ENCODE peak calls at places on chromosomes 6 and 20, in five cellular contexts. F is SJSA1; V is right cardiac atrium; H is naive thymus-derived CD4-positive, alpha-beta T cell; P is upper lobe of left lung. D is an unnamed sample. For H3K9me3, the result is how much of the 10 kb centered on the place peaks cover.

GRCh38 chr6:166266336-166266735 is 41.9 kb downstream of the PRR18 start:
- DNase-seq in F (no peak), V (no peak), H (no peak), P (no peak), D (no peak)

GRCh38 chr20:50729925-50730764 is 1.2 kb upstream of the PARD6B start:
- DNase-seq in F (no peak), V (no peak), H (no peak), P (no peak), D (no peak)

GRCh38 chr20:45308078-45308778 is at the start of gene MATN4:
- DNase-seq in F (no peak), V (peak), H (no peak), P (peak), D (no peak)

GRCh38 chr20:1674361-1674760 is 16.8 kb upstream of the SIRPG start:
- DNase-seq in F (no peak), V (no peak), H (peak), P (no peak), D (no peak)

GRCh38 chr6:166259296-166259977 is 48.8 kb downstream of the PRR18 start:
- DNase-seq in F (no peak), V (no peak), H (no peak), P (peak), D (no peak)

GRCh38 chr20:13772529-13772928 is 12.2 kb downstream of the ESF1 start:
- DNase-seq in F (no peak), V (no peak), H (no peak), P (no peak), D (no peak)

GRCh38 chr6:154848580-154848979 is 115.4 kb downstream of the SCAF8 start:
- DNase-seq in F (no peak), V (no peak), H (no peak), P (no peak), D (no peak)

GRCh38 chr20:2874456-2874855 is 1.2 kb downstream of the PTPRA start:
- DNase-seq in F (no peak), V (no peak), H (no peak), P (no peak), D (no peak)

GRCh38 chr6:159691133-159691962 is 1.7 kb downstream of the SOD2 start:
- DNase-seq in F (no peak), V (no peak), H (peak), P (no peak), D (no peak)

GRCh38 chr6:22471369-22471690 is 98.0 kb upstream of the HDGFL1 start:
- DNase-seq in F (no peak), V (no peak), H (no peak), P (no peak), D (no peak)

GRCh38 chr6:22470454-22471368 is 98.7 kb upstream of the HDGFL1 start:
- DNase-seq in F (peak), V (peak), H (no peak), P (peak), D (no peak)

GRCh38 chr6:22471746-22472145 is 97.6 kb upstream of the HDGFL1 start:
- DNase-seq in F (no peak), V (no peak), H (no peak), P (no peak), D (no peak)

GRCh38 chr6:22476811-22477210 is 92.6 kb upstream of the HDGFL1 start:
- DNase-seq in F (no peak), V (no peak), H (no peak), P (no peak), D (no peak)

DNA sequence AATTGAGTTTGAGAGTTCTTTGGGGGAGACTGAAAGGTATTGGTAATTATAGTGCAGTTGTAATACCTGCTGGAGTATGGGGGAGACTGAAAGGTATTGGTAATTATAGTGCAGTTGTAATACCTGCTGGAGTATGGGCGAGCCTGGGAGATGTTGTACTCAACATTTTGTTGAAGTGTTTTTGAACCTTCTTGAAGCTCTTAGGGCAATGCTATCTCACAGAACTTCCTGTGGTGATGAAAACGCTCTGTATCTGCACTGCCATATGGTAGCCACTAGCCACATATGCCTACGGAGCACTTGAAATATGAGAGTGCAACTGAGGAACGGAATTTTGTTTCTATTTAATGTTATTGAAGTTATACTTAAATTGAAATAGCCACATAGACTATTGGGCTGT is 95.1 kb upstream of the HDGFL1 start:
- DNase-seq in F (no peak), V (no peak), H (no peak), P (no peak), D (no peak)
- H3K9me3 ChIP-seq in F (under half), V (under half), H (under half), P (under half), D (under half)

GRCh38 chr20:55947701-55948100 is 57.6 kb downstream of the CBLN4 start:
- DNase-seq in F (no peak), V (no peak), H (no peak), P (no peak), D (no peak)
- H3K9me3 ChIP-seq in F (under half), V (under half), H (under half), P (under half), D (under half)

GRCh38 chr20:29743101-29743931 is 1514.1 kb upstream of the DEFB115 start:
- DNase-seq in F (peak), V (no peak), H (no peak), P (no peak), D (no peak)
- H3K9me3 ChIP-seq in F (under half), V (under half), H (under half), P (under half), D (under half)

GRCh38 chr6:118939683-118940082 is 4.7 kb upstream of the MCM9 start:
- DNase-seq in F (no peak), V (no peak), H (no peak), P (peak), D (no peak)
- H3K9me3 ChIP-seq in F (under half), V (under half), H (under half), P (under half), D (under half)

GRCh38 chr6:169479783-169480495 is 221.9 kb downstream of the WDR27 start:
- DNase-seq in F (no peak), V (peak), H (no peak), P (no peak), D (no peak)
- H3K9me3 ChIP-seq in F (under half), V (under half), H (under half), P (under half), D (under half)

GRCh38 chr6:41574002-41574401 is 27.8 kb downstream of the FOXP4 start:
- DNase-seq in F (no peak), V (no peak), H (no peak), P (no peak), D (no peak)
- H3K9me3 ChIP-seq in F (under half), V (under half), H (under half), P (under half), D (under half)

DNA sequence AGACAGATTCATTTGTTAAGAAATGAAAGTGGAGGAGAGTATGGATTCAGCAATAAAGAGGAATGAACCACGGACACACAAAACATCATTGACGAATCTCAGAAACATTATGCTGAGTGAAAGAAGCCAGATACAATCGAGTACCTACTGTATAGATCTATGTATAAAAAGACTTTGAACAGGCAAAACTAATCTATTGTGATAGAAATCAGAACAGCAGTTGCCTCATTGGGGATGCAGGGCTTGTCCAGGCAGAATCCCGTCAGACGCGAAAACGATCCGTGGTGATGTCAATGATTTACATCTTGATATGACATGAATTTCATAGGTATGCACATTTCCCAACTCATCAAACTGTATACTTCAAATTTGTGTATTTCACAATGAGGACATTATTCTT is 265.2 kb downstream of the CBLN4 start:
- DNase-seq in F (no peak), V (no peak), H (no peak), P (no peak), D (no peak)
- H3K9me3 ChIP-seq in F (under half), V (under half), H (under half), P (under half), D (under half)

GRCh38 chr6:10644225-10644624 is 50.2 kb downstream of the C6orf52 start:
- DNase-seq in F (no peak), V (no peak), H (no peak), P (no peak), D (no peak)
- H3K9me3 ChIP-seq in F (under half), V (under half), H (under half), P (under half), D (under half)

GRCh38 chr6:163820171-163820570 is 405.7 kb downstream of the QKI start:
- DNase-seq in F (no peak), V (no peak), H (no peak), P (no peak), D (no peak)

GRCh38 chr6:163825033-163825432 is 410.5 kb downstream of the QKI start:
- DNase-seq in F (no peak), V (no peak), H (no peak), P (no peak), D (no peak)

GRCh38 chr6:163820745-163821456 is 406.4 kb downstream of the QKI start:
- DNase-seq in F (no peak), V (no peak), H (no peak), P (no peak), D (no peak)

GRCh38 chr6:163826668-163827067 is 412.1 kb downstream of the QKI start:
- DNase-seq in F (no peak), V (no peak), H (no peak), P (no peak), D (no peak)

DNA sequence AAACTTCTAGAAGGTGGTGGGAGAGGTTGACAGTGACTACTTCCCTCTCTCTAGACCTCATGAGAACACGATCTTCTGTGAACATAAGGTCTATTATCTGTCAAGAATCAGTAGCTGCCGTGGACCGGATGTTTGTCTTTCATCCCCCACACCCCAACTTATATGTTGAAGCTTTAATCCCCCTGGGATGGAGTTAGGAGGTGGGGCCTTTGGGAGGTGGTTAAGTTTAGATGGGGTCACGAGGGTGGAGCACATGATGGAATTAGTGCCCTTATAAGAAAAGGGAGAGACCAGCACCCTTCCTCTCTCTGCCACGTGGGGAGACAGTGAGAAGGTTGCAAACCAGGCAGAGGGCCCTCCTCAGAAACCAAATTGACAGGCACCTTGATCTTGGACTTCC is 409.1 kb downstream of the QKI start:
- DNase-seq in F (no peak), V (no peak), H (no peak), P (no peak), D (no peak)
- H3K9me3 ChIP-seq in F (under half), V (under half), H (under half), P (under half), D (under half)

GRCh38 chr6:61193771-61194170 is 1092.3 kb downstream of the KHDRBS2 start:
- DNase-seq in F (no peak), V (no peak), H (no peak), P (no peak), D (no peak)
- H3K9me3 ChIP-seq in F (under half), V (under half), H (under half), P (under half), D (under half)